ENCODE peak calls at places on chromosomes 6 and 20, in six cellular contexts. K, X, H, D, M and Z are unnamed samples.

GRCh38 chr6:5261545-5262109 is 314 bp downstream of the FARS2 start:
- DNase-seq in H (no peak), X (no peak), K (no peak), D (no peak), M (no peak), Z (no peak)

GRCh38 chr20:36246410-36246809 is 10.1 kb downstream of the AAR2 start:
- DNase-seq in D (no peak), X (no peak), M (no peak), K (no peak), H (no peak), Z (no peak)

GRCh38 chr20:46946796-46947195 is 52.2 kb downstream of the EYA2 start:
- DNase-seq in H (peak), M (no peak), D (peak), X (no peak), K (no peak), Z (no peak)

GRCh38 chr6:158408552-158409130 is 96.4 kb downstream of the TULP4 start:
- DNase-seq in K (no peak), D (peak), X (no peak), H (no peak), M (no peak), Z (no peak)

GRCh38 chr20:591941-592340 is 18.2 kb downstream of the TCF15 start:
- DNase-seq in M (no peak), H (no peak), K (no peak), D (no peak), X (no peak), Z (no peak)

GRCh38 chr20:33733654-33734576 is 2.1 kb downstream of the ZNF341 start:
- DNase-seq in K (no peak), M (peak), H (peak), D (no peak), X (no peak), Z (no peak)

GRCh38 chr6:2734517-2735076 is 16.1 kb downstream of the MYLK4 start:
- DNase-seq in D (no peak), X (no peak), M (no peak), H (no peak), K (no peak), Z (no peak)

GRCh38 chr20:63183422-63184146 is 32.3 kb downstream of the YTHDF1 start:
- DNase-seq in K (no peak), M (peak), X (peak), H (peak), D (no peak), Z (no peak)

GRCh38 chr6:19394687-19395086 is 442.5 kb upstream of the ID4 start:
- DNase-seq in M (no peak), K (no peak), X (no peak), D (no peak), H (no peak), Z (no peak)

GRCh38 chr6:53634184-53634631 is 31.3 kb downstream of the KLHL31 start:
- DNase-seq in M (no peak), D (no peak), K (no peak), X (no peak), H (no peak), Z (no peak)

GRCh38 chr6:167807200-167807599 is 19.5 kb upstream of the AFDN start:
- DNase-seq in K (no peak), D (no peak), M (no peak), X (no peak), H (no peak), Z (no peak)

GRCh38 chr6:65199683-65200082 is 507.3 kb downstream of the EYS start:
- DNase-seq in D (no peak), K (no peak), H (no peak), X (no peak), M (no peak), Z (no peak)

GRCh38 chr6:118980063-118980462 is 45.1 kb upstream of the MCM9 start:
- DNase-seq in X (no peak), M (no peak), H (no peak), D (no peak), K (no peak), Z (no peak)

GRCh38 chr6:129759851-129760595 is 50.0 kb upstream of the ARHGAP18 start:
- DNase-seq in X (no peak), K (no peak), M (no peak), H (no peak), D (no peak), Z (no peak)

GRCh38 chr6:109308018-109308492 is 74.2 kb downstream of the CD164 start:
- DNase-seq in D (no peak), X (no peak), M (no peak), K (no peak), H (peak), Z (no peak)

GRCh38 chr6:1562171-1562955 is 47.4 kb upstream of the FOXC1 start:
- DNase-seq in M (no peak), D (no peak), K (no peak), H (no peak), X (no peak), Z (no peak)

GRCh38 chr20:50987493-50988210 is 29.0 kb downstream of the MOCS3 start:
- DNase-seq in K (peak), X (peak), M (peak), H (peak), D (peak), Z (peak)

GRCh38 chr6:70369332-70369950 is 43.9 kb upstream of the FAM135A start:
- DNase-seq in M (peak), D (peak), H (peak), X (peak), K (peak), Z (peak)

GRCh38 chr6:25051083-25051482 is 115.3 kb upstream of the RIPOR2 start:
- DNase-seq in H (no peak), X (no peak), M (no peak), D (no peak), K (no peak), Z (no peak)

GRCh38 chr6:15501806-15502450 is 160.9 kb downstream of the DTNBP1 start:
- DNase-seq in M (no peak), X (no peak), K (no peak), H (no peak), D (peak), Z (no peak)

GRCh38 chr6:168355716-168356522 is 36.3 kb upstream of the DACT2 start:
- DNase-seq in H (peak), X (no peak), M (no peak), K (no peak), D (no peak), Z (no peak)

GRCh38 chr6:10419749-10420545 is 5.1 kb upstream of the TFAP2A start:
- DNase-seq in X (no peak), D (no peak), H (no peak), K (no peak), M (peak), Z (no peak)

GRCh38 chr6:169035381-169036280 is 218.0 kb downstream of the THBS2 start:
- DNase-seq in H (no peak), K (no peak), X (no peak), M (no peak), D (peak), Z (no peak)

GRCh38 chr6:3990692-3991491 is 88.0 kb downstream of the FAM217A start:
- DNase-seq in X (peak), K (peak), H (peak), D (peak), M (peak), Z (peak)
- H3K4me3 ChIP-seq in X (no peak), K (no peak), H (peak), D (peak), M (peak), Z (no peak)

GRCh38 chr6:14210077-14210476 is 92.5 kb downstream of the CD83 start:
- DNase-seq in M (no peak), K (no peak), X (no peak), H (no peak), D (no peak), Z (no peak)
- H3K4me3 ChIP-seq in M (peak), K (no peak), X (no peak), H (no peak), D (no peak), Z (peak)

GRCh38 chr6:13273931-13274706 is 54.2 kb downstream of the TBC1D7 start:
- DNase-seq in X (peak), K (peak), H (peak), D (no peak), M (no peak), Z (no peak)
- H3K4me3 ChIP-seq in X (peak), K (no peak), H (no peak), D (no peak), M (no peak), Z (no peak)

DNA sequence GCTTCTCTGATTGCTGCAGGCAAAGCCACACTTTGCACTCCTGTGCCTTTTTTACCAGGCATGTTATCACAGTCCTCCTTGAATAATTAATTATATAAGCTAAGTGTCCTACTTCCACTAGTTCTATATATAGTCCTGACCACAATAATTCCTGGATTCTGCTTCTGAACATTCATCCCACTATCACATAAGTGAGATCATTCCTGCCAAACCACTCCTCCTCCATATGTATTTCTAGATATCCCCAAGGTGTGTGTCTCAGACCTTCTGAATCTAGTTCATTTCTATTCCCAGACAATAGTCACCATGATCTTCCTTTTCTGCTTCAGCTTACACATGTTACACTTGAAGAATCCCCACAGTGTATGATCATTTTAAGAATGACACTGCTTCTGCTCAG is 1237.5 kb upstream of the MAP3K7 start:
- DNase-seq in H (no peak), M (no peak), X (no peak), D (no peak), K (no peak), Z (no peak)
- H3K4me3 ChIP-seq in H (no peak), M (no peak), X (no peak), D (no peak), K (no peak), Z (no peak)

DNA sequence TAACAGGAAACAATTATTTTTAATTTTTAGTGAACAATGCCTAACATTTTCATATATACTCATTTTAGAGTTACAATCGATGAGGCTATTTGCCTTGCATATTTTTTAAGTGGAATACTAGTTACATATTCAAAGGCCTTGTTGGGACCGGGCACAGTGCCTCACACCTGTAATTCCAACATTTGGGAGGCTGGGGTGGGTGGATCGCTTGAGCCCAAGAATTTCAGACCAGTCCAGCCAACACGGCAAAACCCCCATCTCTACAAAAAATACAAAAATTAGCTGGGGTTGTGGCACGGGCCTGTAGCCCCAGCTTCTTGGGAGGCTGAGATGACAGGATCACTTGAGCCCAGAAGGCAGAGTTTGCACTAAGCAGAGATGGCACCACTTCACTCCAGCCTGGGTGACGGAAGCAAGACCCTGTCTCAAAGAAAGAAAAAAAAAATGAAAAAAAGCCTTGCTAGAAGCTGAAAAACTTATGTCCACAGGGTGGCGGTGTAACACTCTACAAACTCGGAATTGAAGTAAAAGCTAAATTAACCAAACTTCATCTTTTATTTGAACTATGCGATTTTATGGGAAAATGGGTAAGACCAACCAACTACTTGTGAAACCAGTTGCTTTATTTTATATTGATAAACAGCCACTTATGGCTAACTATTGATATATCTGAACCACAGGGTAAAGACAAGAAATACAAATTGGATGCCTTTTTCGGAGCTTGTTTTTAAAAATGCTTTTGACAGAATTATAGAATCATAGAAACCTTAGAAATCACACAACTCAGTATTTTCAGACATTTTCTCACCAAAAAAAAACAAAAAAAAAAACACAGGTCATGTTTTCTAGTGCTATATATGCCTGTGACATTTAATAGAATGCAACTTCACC is 24.1 kb upstream of the ROS1 start:
- DNase-seq in K (peak), X (peak), H (peak), M (peak), D (peak), Z (peak)
- H3K4me3 ChIP-seq in K (no peak), X (no peak), H (no peak), M (no peak), D (no peak), Z (no peak)

DNA sequence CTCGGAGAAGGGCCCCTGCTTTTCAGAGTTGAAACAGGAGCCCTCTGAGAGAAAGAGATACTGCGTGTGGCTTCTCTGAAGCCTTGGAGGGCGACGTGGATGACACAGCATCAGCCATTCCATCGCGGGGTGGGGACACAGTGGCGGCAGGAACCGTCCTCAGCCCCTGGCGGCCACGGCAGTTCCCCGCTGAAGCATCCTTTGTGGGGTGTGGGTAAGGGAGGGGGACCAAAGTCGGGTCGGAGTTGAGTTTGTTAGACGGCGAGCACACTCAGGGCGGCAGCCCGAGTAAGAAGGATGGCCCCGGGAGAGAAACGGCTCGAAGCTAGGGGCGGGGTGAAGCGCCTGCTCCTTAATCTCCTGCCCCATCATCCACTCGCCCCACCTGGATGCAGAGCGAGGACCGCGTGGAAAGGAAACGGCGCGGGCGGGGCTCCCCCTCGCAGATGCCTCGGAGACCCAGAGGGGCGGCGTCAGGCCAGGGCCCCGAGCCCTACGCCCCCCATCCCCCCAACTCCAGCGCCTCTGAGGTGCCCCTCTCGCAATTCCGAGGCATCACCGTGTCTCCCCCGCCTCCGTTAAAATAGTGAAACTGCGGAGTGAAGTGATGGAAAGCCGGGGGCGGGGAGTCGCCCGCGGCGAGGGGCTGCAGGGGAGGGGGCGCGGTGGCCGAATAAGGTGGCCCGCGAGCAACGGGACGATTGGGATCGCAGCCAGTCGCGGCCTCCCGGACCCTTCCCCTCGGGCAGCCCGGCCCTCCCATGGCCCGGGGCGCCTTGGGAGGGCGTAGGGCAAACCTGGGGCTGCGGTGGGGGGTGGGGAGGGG is 796 bp upstream of the RREB1 start:
- DNase-seq in M (peak), X (peak), D (no peak), K (peak), H (peak), Z (no peak)
- H3K4me3 ChIP-seq in M (peak), X (peak), D (peak), K (peak), H (peak), Z (peak)

DNA sequence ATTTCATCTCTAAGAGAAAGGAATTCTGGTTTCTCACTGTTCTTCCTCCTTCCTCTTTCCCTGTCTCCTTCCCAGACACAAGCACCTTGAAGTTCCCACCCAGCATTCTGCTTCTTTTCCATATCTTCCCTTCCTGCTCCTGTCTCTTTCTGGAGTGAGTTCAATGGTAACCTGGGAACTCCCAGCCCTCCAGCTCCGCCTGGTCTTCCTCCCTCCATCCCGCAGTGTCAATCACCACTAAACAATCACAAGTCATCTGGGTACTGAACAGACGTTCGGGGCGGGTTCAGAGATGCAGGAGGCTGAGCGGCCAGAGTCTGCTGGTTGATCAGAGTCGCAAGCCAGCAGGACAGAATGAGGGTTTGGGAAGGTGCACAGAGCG is 7.7 kb downstream of the TTBK1 start:
- DNase-seq in K (no peak), M (no peak), D (no peak), X (no peak), H (peak), Z (no peak)
- H3K4me3 ChIP-seq in K (no peak), M (no peak), D (no peak), X (no peak), H (no peak), Z (no peak)

GRCh38 chr6:111942561-111942960 is 69.3 kb upstream of the FYN start:
- DNase-seq in K (no peak), D (no peak), X (no peak), H (no peak), M (no peak), Z (no peak)

GRCh38 chr6:111943273-111943672 is 70.0 kb upstream of the FYN start:
- DNase-seq in M (no peak), H (no peak), K (no peak), X (no peak), D (no peak), Z (no peak)

GRCh38 chr6:111941686-111942330 is 68.6 kb upstream of the FYN start:
- DNase-seq in H (no peak), X (no peak), M (no peak), K (no peak), D (no peak), Z (no peak)

GRCh38 chr6:111943723-111944122 is 70.5 kb upstream of the FYN start:
- DNase-seq in K (no peak), D (no peak), X (no peak), M (no peak), H (no peak), Z (no peak)

GRCh38 chr6:111944541-111944940 is 71.3 kb upstream of the FYN start:
- DNase-seq in K (no peak), D (no peak), M (no peak), X (no peak), H (no peak), Z (no peak)
- H3K4me3 ChIP-seq in K (no peak), D (no peak), M (no peak), X (no peak), H (no peak), Z (no peak)

GRCh38 chr20:45341939-45342862 is 6.0 kb downstream of the SDC4 start:
- DNase-seq in D (no peak), M (peak), X (no peak), K (no peak), H (peak), Z (no peak)

GRCh38 chr20:45341579-45341938 is 6.7 kb downstream of the SDC4 start:
- DNase-seq in D (no peak), X (no peak), H (no peak), K (no peak), M (no peak), Z (no peak)

GRCh38 chr20:45339799-45340198 is 8.4 kb downstream of the SDC4 start:
- DNase-seq in K (no peak), H (no peak), M (no peak), X (no peak), D (no peak), Z (no peak)

GRCh38 chr20:45340236-45340847 is 7.9 kb downstream of the SDC4 start:
- DNase-seq in X (no peak), D (no peak), K (no peak), M (peak), H (no peak), Z (no peak)

GRCh38 chr20:45340951-45341350 is 7.3 kb downstream of the SDC4 start:
- DNase-seq in M (no peak), H (no peak), X (no peak), D (no peak), K (no peak), Z (no peak)
- H3K4me3 ChIP-seq in M (no peak), H (no peak), X (no peak), D (no peak), K (no peak), Z (no peak)